ENCODE peak calls at places on chromosomes 6 and 20, in nine cellular contexts. One of them, this sample, is unnamed.

GRCh38 chr6:4895971-4896370 is 107.9 kb downstream of the RPP40 start:
- DNase-seq in left ventricle myocardium inferior: no peak
- DNase-seq in IMR-90: no peak
- DNase-seq in spleen: no peak
- DNase-seq in tibial nerve: no peak
- DNase-seq in HCT116: no peak
- DNase-seq in cardiac muscle cell: no peak
- DNase-seq in brain microvascular endothelial cell: no peak
- DNase-seq in pancreas: no peak
- DNase-seq in this sample: no peak

GRCh38 chr6:68777956-68778355 is 142.9 kb downstream of the ADGRB3 start:
- DNase-seq in left ventricle myocardium inferior: no peak
- DNase-seq in IMR-90: peak; percentile 2
- DNase-seq in spleen: no peak
- DNase-seq in tibial nerve: no peak
- DNase-seq in HCT116: no peak
- DNase-seq in cardiac muscle cell: peak; percentile 71
- DNase-seq in brain microvascular endothelial cell: peak; percentile 68
- DNase-seq in pancreas: no peak
- DNase-seq in this sample: no peak

GRCh38 chr6:104958178-104958520 is 1.2 kb downstream of the LIN28B start:
- DNase-seq in left ventricle myocardium inferior: no peak
- DNase-seq in IMR-90: no peak
- DNase-seq in spleen: no peak
- DNase-seq in tibial nerve: no peak
- DNase-seq in HCT116: no peak
- DNase-seq in cardiac muscle cell: no peak
- DNase-seq in brain microvascular endothelial cell: no peak
- DNase-seq in pancreas: no peak
- DNase-seq in this sample: no peak

GRCh38 chr6:13813621-13814175 is 659 bp downstream of the MCUR1 start:
- DNase-seq in left ventricle myocardium inferior: peak; percentile 61
- DNase-seq in IMR-90: peak; percentile 50
- DNase-seq in spleen: no peak
- DNase-seq in tibial nerve: no peak
- DNase-seq in HCT116: peak; percentile 37
- DNase-seq in cardiac muscle cell: peak; percentile 69
- DNase-seq in brain microvascular endothelial cell: peak; percentile 51
- DNase-seq in pancreas: peak; percentile 67
- DNase-seq in this sample: no peak

GRCh38 chr6:22717906-22718305 is 148.5 kb downstream of the HDGFL1 start:
- DNase-seq in left ventricle myocardium inferior: no peak
- DNase-seq in IMR-90: no peak
- DNase-seq in spleen: no peak
- DNase-seq in tibial nerve: no peak
- DNase-seq in HCT116: no peak
- DNase-seq in cardiac muscle cell: no peak
- DNase-seq in brain microvascular endothelial cell: no peak
- DNase-seq in pancreas: peak; percentile 47
- DNase-seq in this sample: no peak

GRCh38 chr6:40000964-40001515 is 66.8 kb upstream of the MOCS1 start:
- DNase-seq in left ventricle myocardium inferior: no peak
- DNase-seq in IMR-90: no peak
- DNase-seq in spleen: no peak
- DNase-seq in tibial nerve: no peak
- DNase-seq in HCT116: no peak
- DNase-seq in cardiac muscle cell: no peak
- DNase-seq in brain microvascular endothelial cell: no peak
- DNase-seq in pancreas: no peak
- DNase-seq in this sample: no peak

GRCh38 chr6:149925974-149926777 is 3.3 kb upstream of the RAET1G start:
- DNase-seq in left ventricle myocardium inferior: peak; percentile 89
- DNase-seq in IMR-90: peak; percentile 66
- DNase-seq in spleen: peak; percentile 90
- DNase-seq in tibial nerve: peak; percentile 85
- DNase-seq in HCT116: peak; percentile 51
- DNase-seq in cardiac muscle cell: peak; percentile 79
- DNase-seq in brain microvascular endothelial cell: peak; percentile 85
- DNase-seq in pancreas: peak; percentile 91
- DNase-seq in this sample: peak; percentile 23

GRCh38 chr20:8132015-8132631 is at the start of gene PLCB1:
- DNase-seq in left ventricle myocardium inferior: peak; percentile 86
- DNase-seq in IMR-90: peak; percentile 78
- DNase-seq in spleen: peak; percentile 95
- DNase-seq in tibial nerve: peak; percentile 61
- DNase-seq in HCT116: peak; percentile 13
- DNase-seq in cardiac muscle cell: peak; percentile 94
- DNase-seq in brain microvascular endothelial cell: peak; percentile 73
- DNase-seq in pancreas: peak; percentile 87
- DNase-seq in this sample: no peak

GRCh38 chr6:25103603-25104002 is 167.8 kb upstream of the RIPOR2 start:
- DNase-seq in left ventricle myocardium inferior: no peak
- DNase-seq in IMR-90: no peak
- DNase-seq in spleen: no peak
- DNase-seq in tibial nerve: no peak
- DNase-seq in HCT116: no peak
- DNase-seq in cardiac muscle cell: no peak
- DNase-seq in brain microvascular endothelial cell: no peak
- DNase-seq in pancreas: no peak
- DNase-seq in this sample: peak; percentile 1

GRCh38 chr6:97639702-97640101 is 356.7 kb upstream of the MMS22L start:
- DNase-seq in left ventricle myocardium inferior: no peak
- DNase-seq in IMR-90: no peak
- DNase-seq in spleen: no peak
- DNase-seq in tibial nerve: no peak
- DNase-seq in HCT116: no peak
- DNase-seq in cardiac muscle cell: no peak
- DNase-seq in brain microvascular endothelial cell: no peak
- DNase-seq in pancreas: no peak
- DNase-seq in this sample: no peak

GRCh38 chr6:91149914-91150674 is 563.2 kb upstream of the MAP3K7 start:
- DNase-seq in left ventricle myocardium inferior: no peak
- DNase-seq in IMR-90: no peak
- DNase-seq in spleen: no peak
- DNase-seq in tibial nerve: no peak
- DNase-seq in HCT116: no peak
- DNase-seq in cardiac muscle cell: peak; percentile 68
- DNase-seq in brain microvascular endothelial cell: no peak
- DNase-seq in pancreas: no peak
- DNase-seq in this sample: no peak

GRCh38 chr6:113529191-113529590 is 328.0 kb upstream of the MARCKS start:
- DNase-seq in left ventricle myocardium inferior: no peak
- DNase-seq in IMR-90: peak; percentile 60
- DNase-seq in spleen: no peak
- DNase-seq in tibial nerve: no peak
- DNase-seq in HCT116: no peak
- DNase-seq in cardiac muscle cell: peak; percentile 15
- DNase-seq in brain microvascular endothelial cell: no peak
- DNase-seq in pancreas: no peak
- DNase-seq in this sample: no peak

GRCh38 chr6:44660561-44661220 is 273.2 kb downstream of the CDC5L start:
- DNase-seq in left ventricle myocardium inferior: no peak
- DNase-seq in IMR-90: no peak
- DNase-seq in spleen: no peak
- DNase-seq in tibial nerve: no peak
- DNase-seq in HCT116: no peak
- DNase-seq in cardiac muscle cell: no peak
- DNase-seq in brain microvascular endothelial cell: no peak
- DNase-seq in pancreas: no peak
- DNase-seq in this sample: no peak

GRCh38 chr6:56292505-56293181 is 45.3 kb upstream of the COL21A1 start:
- DNase-seq in left ventricle myocardium inferior: no peak
- DNase-seq in IMR-90: peak; percentile 62
- DNase-seq in spleen: no peak
- DNase-seq in tibial nerve: no peak
- DNase-seq in HCT116: peak; percentile 53
- DNase-seq in cardiac muscle cell: peak; percentile 85
- DNase-seq in brain microvascular endothelial cell: peak; percentile 64
- DNase-seq in pancreas: peak; percentile 15
- DNase-seq in this sample: peak; percentile 44

GRCh38 chr20:1900321-1900791 is 5.1 kb downstream of the SIRPA start:
- DNase-seq in left ventricle myocardium inferior: peak; percentile 30
- DNase-seq in IMR-90: peak; percentile 80
- DNase-seq in spleen: no peak
- DNase-seq in tibial nerve: peak; percentile 25
- DNase-seq in HCT116: peak; percentile 68
- DNase-seq in cardiac muscle cell: peak; percentile 84
- DNase-seq in brain microvascular endothelial cell: peak; percentile 68
- DNase-seq in pancreas: peak; percentile 37
- DNase-seq in this sample: peak; percentile 65

GRCh38 chr20:57312138-57312537 is 17.5 kb upstream of the SPO11 start:
- DNase-seq in left ventricle myocardium inferior: no peak
- DNase-seq in IMR-90: no peak
- DNase-seq in spleen: no peak
- DNase-seq in tibial nerve: no peak
- DNase-seq in HCT116: no peak
- DNase-seq in cardiac muscle cell: no peak
- DNase-seq in brain microvascular endothelial cell: no peak
- DNase-seq in pancreas: no peak
- DNase-seq in this sample: no peak

GRCh38 chr20:57315083-57315963 is 14.3 kb upstream of the SPO11 start:
- DNase-seq in left ventricle myocardium inferior: no peak
- DNase-seq in IMR-90: no peak
- DNase-seq in spleen: no peak
- DNase-seq in tibial nerve: no peak
- DNase-seq in HCT116: no peak
- DNase-seq in cardiac muscle cell: no peak
- DNase-seq in brain microvascular endothelial cell: no peak
- DNase-seq in pancreas: no peak
- DNase-seq in this sample: no peak

GRCh38 chr20:57310821-57311514 is 18.6 kb upstream of the SPO11 start:
- DNase-seq in left ventricle myocardium inferior: no peak
- DNase-seq in IMR-90: no peak
- DNase-seq in spleen: peak; percentile 39
- DNase-seq in tibial nerve: no peak
- DNase-seq in HCT116: no peak
- DNase-seq in cardiac muscle cell: no peak
- DNase-seq in brain microvascular endothelial cell: no peak
- DNase-seq in pancreas: no peak
- DNase-seq in this sample: no peak

GRCh38 chr20:57313951-57314350 is 15.7 kb upstream of the SPO11 start:
- DNase-seq in left ventricle myocardium inferior: no peak
- DNase-seq in IMR-90: no peak
- DNase-seq in spleen: no peak
- DNase-seq in tibial nerve: no peak
- DNase-seq in HCT116: no peak
- DNase-seq in cardiac muscle cell: no peak
- DNase-seq in brain microvascular endothelial cell: no peak
- DNase-seq in pancreas: no peak
- DNase-seq in this sample: no peak

GRCh38 chr20:57313230-57313629 is 16.4 kb upstream of the SPO11 start:
- DNase-seq in left ventricle myocardium inferior: no peak
- DNase-seq in IMR-90: no peak
- DNase-seq in spleen: peak; percentile 27
- DNase-seq in tibial nerve: no peak
- DNase-seq in HCT116: no peak
- DNase-seq in cardiac muscle cell: no peak
- DNase-seq in brain microvascular endothelial cell: no peak
- DNase-seq in pancreas: no peak
- DNase-seq in this sample: no peak
- H3K27me3 ChIP-seq in left ventricle myocardium inferior: peaks cover 68% of the 10 kb centered on the region
- H3K27me3 ChIP-seq in IMR-90: peaks cover 2% of the 10 kb centered on the region
- H3K27me3 ChIP-seq in spleen: peaks cover 19% of the 10 kb centered on the region
- H3K27me3 ChIP-seq in tibial nerve: no peaks in the 10 kb centered on the region
- H3K27me3 ChIP-seq in HCT116: peaks cover 24% of the 10 kb centered on the region
- H3K27me3 ChIP-seq in cardiac muscle cell: no peaks in the 10 kb centered on the region
- H3K27me3 ChIP-seq in brain microvascular endothelial cell: no peaks in the 10 kb centered on the region
- H3K27me3 ChIP-seq in pancreas: no peaks in the 10 kb centered on the region
- H3K27me3 ChIP-seq in this sample: peaks cover 6% of the 10 kb centered on the region

GRCh38 chr6:137666202-137666774 is 172.1 kb upstream of the OLIG3 start:
- DNase-seq in left ventricle myocardium inferior: no peak
- DNase-seq in IMR-90: no peak
- DNase-seq in spleen: no peak
- DNase-seq in tibial nerve: no peak
- DNase-seq in HCT116: no peak
- DNase-seq in cardiac muscle cell: no peak
- DNase-seq in brain microvascular endothelial cell: no peak
- DNase-seq in pancreas: no peak
- DNase-seq in this sample: no peak

GRCh38 chr6:137660296-137660731 is 166.1 kb upstream of the OLIG3 start:
- DNase-seq in left ventricle myocardium inferior: no peak
- DNase-seq in IMR-90: no peak
- DNase-seq in spleen: no peak
- DNase-seq in tibial nerve: no peak
- DNase-seq in HCT116: no peak
- DNase-seq in cardiac muscle cell: no peak
- DNase-seq in brain microvascular endothelial cell: no peak
- DNase-seq in pancreas: no peak
- DNase-seq in this sample: no peak

GRCh38 chr6:137665342-137665741 is 171.1 kb upstream of the OLIG3 start:
- DNase-seq in left ventricle myocardium inferior: no peak
- DNase-seq in IMR-90: no peak
- DNase-seq in spleen: no peak
- DNase-seq in tibial nerve: no peak
- DNase-seq in HCT116: no peak
- DNase-seq in cardiac muscle cell: no peak
- DNase-seq in brain microvascular endothelial cell: peak; percentile 5
- DNase-seq in pancreas: no peak
- DNase-seq in this sample: no peak

GRCh38 chr6:137661601-137662000 is 167.4 kb upstream of the OLIG3 start:
- DNase-seq in left ventricle myocardium inferior: no peak
- DNase-seq in IMR-90: peak; percentile 26
- DNase-seq in spleen: no peak
- DNase-seq in tibial nerve: peak; percentile 16
- DNase-seq in HCT116: no peak
- DNase-seq in cardiac muscle cell: peak; percentile 46
- DNase-seq in brain microvascular endothelial cell: no peak
- DNase-seq in pancreas: no peak
- DNase-seq in this sample: no peak

GRCh38 chr6:137664183-137664582 is 170.0 kb upstream of the OLIG3 start:
- DNase-seq in left ventricle myocardium inferior: no peak
- DNase-seq in IMR-90: no peak
- DNase-seq in spleen: no peak
- DNase-seq in tibial nerve: no peak
- DNase-seq in HCT116: no peak
- DNase-seq in cardiac muscle cell: no peak
- DNase-seq in brain microvascular endothelial cell: no peak
- DNase-seq in pancreas: no peak
- DNase-seq in this sample: no peak
- H3K4me3 ChIP-seq in left ventricle myocardium inferior: no peak overlapping the region
- H3K4me3 ChIP-seq in IMR-90: no peak overlapping the region
- H3K4me3 ChIP-seq in spleen: no peak overlapping the region
- H3K4me3 ChIP-seq in tibial nerve: no peak overlapping the region
- H3K4me3 ChIP-seq in HCT116: no peak overlapping the region
- H3K4me3 ChIP-seq in cardiac muscle cell: no peak overlapping the region
- H3K4me3 ChIP-seq in brain microvascular endothelial cell: no peak overlapping the region
- H3K4me3 ChIP-seq in pancreas: no peak overlapping the region
- H3K4me3 ChIP-seq in this sample: no peak overlapping the region

GRCh38 chr6:145028144-145028818 is 707.0 kb downstream of the EPM2A start:
- DNase-seq in left ventricle myocardium inferior: no peak
- DNase-seq in IMR-90: peak; percentile 33
- DNase-seq in spleen: no peak
- DNase-seq in tibial nerve: no peak
- DNase-seq in HCT116: peak; percentile 71
- DNase-seq in cardiac muscle cell: peak; percentile 38
- DNase-seq in brain microvascular endothelial cell: peak; percentile 48
- DNase-seq in pancreas: no peak
- DNase-seq in this sample: no peak
- TF ChIP-seq CTCF in left ventricle myocardium inferior: peak; percentile 62
- TF ChIP-seq CTCF in IMR-90: peak; percentile 52
- TF ChIP-seq CTCF in spleen: no peak
- TF ChIP-seq CTCF in tibial nerve: peak; percentile 13
- TF ChIP-seq CTCF in HCT116: peak; percentile 76
- TF ChIP-seq CTCF in cardiac muscle cell: peak; percentile 49
- TF ChIP-seq CTCF in brain microvascular endothelial cell: peak; percentile 51
- TF ChIP-seq CTCF in pancreas: peak; percentile 15
- TF ChIP-seq CTCF in this sample: peak; percentile 61

GRCh38 chr6:33010356-33010755 is 965 bp upstream of the HLA-DOA start:
- DNase-seq in left ventricle myocardium inferior: no peak
- DNase-seq in IMR-90: no peak
- DNase-seq in spleen: no peak
- DNase-seq in tibial nerve: no peak
- DNase-seq in HCT116: no peak
- DNase-seq in cardiac muscle cell: no peak
- DNase-seq in brain microvascular endothelial cell: no peak
- DNase-seq in pancreas: no peak
- DNase-seq in this sample: no peak
- H3K27me3 ChIP-seq in left ventricle myocardium inferior: peaks cover 40% of the 10 kb centered on the region
- H3K27me3 ChIP-seq in IMR-90: peaks cover 52% of the 10 kb centered on the region
- H3K27me3 ChIP-seq in spleen: no peaks in the 10 kb centered on the region
- H3K27me3 ChIP-seq in tibial nerve: no peaks in the 10 kb centered on the region
- H3K27me3 ChIP-seq in HCT116: no peaks in the 10 kb centered on the region
- H3K27me3 ChIP-seq in cardiac muscle cell: no peaks in the 10 kb centered on the region
- H3K27me3 ChIP-seq in brain microvascular endothelial cell: peaks cover 2% of the 10 kb centered on the region
- H3K27me3 ChIP-seq in pancreas: no peaks in the 10 kb centered on the region
- H3K27me3 ChIP-seq in this sample: peaks cover 32% of the 10 kb centered on the region

This sample was measured in kidney epithelial cell.